ENCODE peak calls at places on chromosomes 1 and 21, in seven cellular contexts. E is aorta; X is hepatocyte; Y is right cardiac atrium; U is A549; G is lower lobe of right lung; A is effector memory CD4-positive, alpha-beta T cell. Z is an unnamed sample. For H3K4me1, the result is how much of the 10 kb centered on the place peaks cover.

GRCh38 chr1:220819627-220820026 is 32.9 kb downstream of the MTARC1 start:
- DNase-seq in G (no peak), E (no peak), U (no peak), X (no peak), A (no peak), Y (no peak), Z (no peak)

GRCh38 chr1:11132571-11133293 is 33.1 kb upstream of the EXOSC10 start:
- DNase-seq in A (no peak), E (no peak), G (no peak), X (no peak), U (no peak), Y (no peak), Z (no peak)

GRCh38 chr1:217881131-217881543 is 250.0 kb downstream of the SPATA17 start:
- DNase-seq in Y (no peak), U (no peak), E (no peak), A (no peak), X (no peak), G (no peak), Z (no peak)

GRCh38 chr1:202815120-202815519 is 4.4 kb downstream of the PCAT6 start:
- DNase-seq in Y (no peak), E (no peak), A (no peak), U (no peak), G (no peak), X (no peak), Z (no peak)

GRCh38 chr1:182143825-182144661 is 82.5 kb upstream of the ZNF648 start:
- DNase-seq in Y (peak), E (peak), G (peak), U (no peak), A (no peak), X (peak), Z (peak)

GRCh38 chr21:34112316-34113033 is 39.1 kb downstream of the MRPS6 start:
- DNase-seq in Y (no peak), E (no peak), U (no peak), A (no peak), X (no peak), G (no peak), Z (no peak)

GRCh38 chr21:45931397-45931969 is 50.1 kb upstream of the COL6A1 start:
- DNase-seq in Y (no peak), E (no peak), X (no peak), G (no peak), U (no peak), A (no peak), Z (no peak)

GRCh38 chr1:8815582-8816285 is 1.7 kb downstream of the RERE start:
- DNase-seq in U (no peak), Y (no peak), E (no peak), G (no peak), X (peak), A (no peak), Z (no peak)

GRCh38 chr1:58815069-58815679 is 31.3 kb upstream of the JUN start:
- DNase-seq in U (peak), A (peak), X (peak), G (peak), E (peak), Y (peak), Z (peak)

GRCh38 chr1:38026592-38027200 is 14.2 kb downstream of the UTP11 start:
- DNase-seq in U (peak), G (peak), E (peak), X (peak), Y (no peak), A (no peak), Z (no peak)

GRCh38 chr1:108000620-108001105 is 35.7 kb upstream of the VAV3 start:
- DNase-seq in U (peak), E (no peak), A (no peak), Y (peak), X (peak), G (no peak), Z (peak)

GRCh38 chr1:2159124-2159523 is 35.4 kb downstream of the FAAP20 start:
- DNase-seq in Y (peak), A (no peak), E (no peak), U (no peak), G (no peak), X (no peak), Z (no peak)

GRCh38 chr21:43731891-43732711 is 13.2 kb downstream of the PDXK start:
- DNase-seq in E (peak), X (no peak), Y (peak), U (no peak), A (no peak), G (no peak), Z (no peak)

GRCh38 chr1:236495359-236496120 is 28.2 kb upstream of the LGALS8 start:
- DNase-seq in E (no peak), Y (no peak), A (no peak), G (no peak), X (peak), U (no peak), Z (no peak)

GRCh38 chr1:91583326-91583755 is 82.7 kb downstream of the CDC7 start:
- DNase-seq in Y (no peak), U (no peak), A (no peak), X (no peak), G (no peak), E (no peak), Z (no peak)

GRCh38 chr21:26389971-26390641 is 183.0 kb downstream of the CYYR1 start:
- DNase-seq in U (peak), E (no peak), X (no peak), G (no peak), Y (no peak), A (no peak), Z (no peak)

GRCh38 chr21:38439336-38439900 is 58.9 kb downstream of the ERG start:
- DNase-seq in Y (no peak), A (no peak), X (no peak), E (no peak), G (no peak), U (no peak), Z (no peak)

GRCh38 chr1:171794085-171794484 is 12.6 kb downstream of the METTL13 start:
- DNase-seq in E (no peak), X (no peak), G (no peak), U (no peak), Y (no peak), A (no peak), Z (no peak)

GRCh38 chr1:205351984-205352713 is 4.6 kb downstream of the KLHDC8A start:
- DNase-seq in E (peak), Y (peak), U (peak), G (no peak), A (no peak), X (peak), Z (no peak)

GRCh38 chr1:40633563-40634376 is 31.7 kb downstream of the RIMS3 start:
- DNase-seq in X (peak), E (no peak), Y (peak), U (no peak), G (no peak), A (no peak), Z (peak)

GRCh38 chr1:82177190-82177589 is 376.5 kb downstream of the ADGRL2 start:
- DNase-seq in Y (no peak), A (no peak), U (no peak), E (no peak), X (peak), G (no peak), Z (no peak)

GRCh38 chr1:111990026-111990877 is 784 bp upstream of the KCND3 start:
- DNase-seq in E (peak), A (no peak), X (peak), U (no peak), G (peak), Y (peak), Z (no peak)

GRCh38 chr1:237220243-237220642 is 178.3 kb downstream of the RYR2 start:
- DNase-seq in X (no peak), U (no peak), Y (peak), A (no peak), G (no peak), E (peak), Z (peak)

GRCh38 chr1:51234721-51235425 is 1.2 kb upstream of the RNF11 start:
- DNase-seq in A (no peak), E (peak), X (peak), Y (peak), U (peak), G (peak), Z (peak)

GRCh38 chr1:63320024-63320799 is 2.2 kb upstream of the FOXD3 start:
- DNase-seq in X (peak), U (no peak), E (no peak), Y (peak), A (no peak), G (no peak), Z (no peak)

GRCh38 chr1:17923684-17924083 is 168.6 kb downstream of the ACTL8 start:
- DNase-seq in U (no peak), Y (peak), E (no peak), G (no peak), A (no peak), X (no peak), Z (no peak)

GRCh38 chr1:226983998-226984364 is 43.9 kb downstream of the COQ8A start:
- DNase-seq in G (no peak), Y (no peak), A (no peak), U (no peak), E (no peak), X (no peak), Z (peak)

GRCh38 chr1:162406811-162407210 is 5.1 kb downstream of the SH2D1B start:
- DNase-seq in X (no peak), A (no peak), Y (no peak), E (no peak), U (no peak), G (no peak), Z (no peak)

GRCh38 chr21:27570306-27570868 is 603.5 kb upstream of the ADAMTS5 start:
- DNase-seq in A (no peak), E (peak), G (peak), Y (peak), U (no peak), X (peak), Z (peak)

GRCh38 chr1:212218911-212219310 is 66.3 kb upstream of the PPP2R5A start:
- DNase-seq in U (no peak), E (no peak), A (no peak), X (no peak), Y (no peak), G (no peak), Z (no peak)

GRCh38 chr1:41622859-41623732 is 138.6 kb upstream of the EDN2 start:
- DNase-seq in A (no peak), E (no peak), U (no peak), G (no peak), X (no peak), Y (no peak), Z (peak)

GRCh38 chr21:25273945-25274344 is 333.3 kb downstream of the MRPL39 start:
- DNase-seq in A (no peak), X (no peak), U (no peak), G (no peak), E (no peak), Y (no peak), Z (no peak)

GRCh38 chr1:87706198-87706597 is 377.5 kb downstream of the LMO4 start:
- DNase-seq in G (no peak), A (no peak), X (no peak), U (no peak), Y (no peak), E (no peak), Z (no peak)

GRCh38 chr1:46595127-46595526 is 8.9 kb downstream of the MKNK1 start:
- DNase-seq in E (peak), X (no peak), Y (peak), G (peak), U (no peak), A (no peak), Z (peak)

GRCh38 chr21:37463083-37463780 is 96.7 kb downstream of the DYRK1A start:
- DNase-seq in Y (peak), E (no peak), G (no peak), A (no peak), U (peak), X (peak), Z (no peak)

GRCh38 chr1:43541721-43542401 is 11.2 kb downstream of the PTPRF start:
- DNase-seq in E (peak), G (peak), A (no peak), Y (peak), X (peak), U (no peak), Z (peak)
- H3K4me1 ChIP-seq in E (under half), G (half or more), A (under half), Y (under half), X (half or more), U (under half), Z (under half)

GRCh38 chr1:187921426-187921825 is 1092.7 kb downstream of the PLA2G4A start:
- DNase-seq in A (no peak), U (peak), Y (no peak), X (peak), E (no peak), G (no peak), Z (no peak)

GRCh38 chr1:187920976-187921375 is 1092.2 kb downstream of the PLA2G4A start:
- DNase-seq in G (no peak), A (no peak), X (no peak), U (no peak), Y (no peak), E (no peak), Z (no peak)

GRCh38 chr1:187922255-187922654 is 1093.5 kb downstream of the PLA2G4A start:
- DNase-seq in G (no peak), Y (no peak), X (no peak), E (no peak), A (no peak), U (no peak), Z (no peak)

GRCh38 chr1:187928288-187928687 is 1099.5 kb downstream of the PLA2G4A start:
- DNase-seq in A (no peak), Y (peak), U (peak), G (no peak), E (no peak), X (peak), Z (no peak)

DNA sequence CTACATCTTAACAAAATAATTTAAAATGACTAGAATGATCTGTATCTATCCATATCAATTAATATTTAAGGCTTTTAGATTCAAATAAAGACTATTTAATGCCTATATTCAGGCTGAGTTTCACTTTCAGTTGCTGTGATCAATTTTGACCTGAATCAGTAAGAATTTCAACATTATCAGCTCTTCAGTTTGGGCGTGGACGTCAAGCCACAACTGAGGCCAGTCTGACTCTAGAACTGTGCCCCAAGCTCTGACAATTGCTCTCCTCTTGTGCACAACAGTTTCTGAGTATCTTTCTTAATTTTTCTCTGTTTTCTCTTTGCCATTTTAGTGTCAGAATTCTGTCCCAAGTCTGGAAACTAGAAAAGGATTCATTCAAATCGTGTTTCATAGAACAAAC is 1095.5 kb downstream of the PLA2G4A start:
- DNase-seq in X (no peak), E (no peak), Y (no peak), G (no peak), U (no peak), A (no peak), Z (no peak)
- H3K27ac ChIP-seq in X (no peak), E (no peak), Y (no peak), G (no peak), U (no peak), A (no peak), Z (no peak)

DNA sequence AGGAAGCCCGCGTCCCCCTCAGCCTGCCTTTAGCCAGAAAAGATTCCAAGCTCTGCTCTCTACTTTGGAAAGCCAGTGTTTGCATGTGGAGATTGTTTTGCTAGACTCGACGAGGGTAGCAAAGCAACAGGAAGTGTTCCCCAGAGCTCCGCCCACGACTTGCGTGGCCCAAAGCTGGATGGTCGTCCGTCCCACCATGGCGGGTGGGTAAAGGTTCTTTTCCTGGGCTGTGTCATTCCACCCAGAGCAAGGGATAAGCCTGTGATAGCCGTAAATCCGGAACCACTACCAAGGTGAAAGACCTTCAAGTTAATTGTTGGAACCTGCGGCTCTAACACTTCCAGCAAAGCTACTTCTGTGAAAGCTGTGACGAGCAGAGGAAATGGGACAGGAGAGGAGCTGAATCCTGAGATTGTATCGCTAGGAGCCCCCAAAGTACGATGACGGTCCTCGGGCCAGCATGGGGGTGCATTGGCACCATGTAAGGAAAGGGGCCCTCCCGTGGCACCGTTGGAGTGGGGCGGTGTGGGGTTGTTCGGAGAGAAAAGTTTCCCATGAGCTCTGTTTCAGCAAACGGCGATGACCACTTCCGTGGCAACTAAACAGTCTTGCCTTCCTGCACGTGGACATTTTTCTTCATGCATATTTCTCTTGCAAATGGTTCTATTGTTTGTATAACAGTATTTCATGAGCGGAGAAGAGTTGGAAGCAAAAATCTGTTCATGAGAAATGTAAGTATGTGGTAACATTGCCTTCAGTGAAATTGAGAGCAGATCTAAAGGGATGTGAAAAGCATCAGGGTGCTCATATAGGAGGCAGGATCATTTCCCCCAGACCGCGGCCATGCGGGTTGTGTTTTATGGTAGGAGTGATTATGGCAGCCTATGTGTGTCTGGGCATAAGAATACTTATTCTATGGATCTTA is 8.3 kb downstream of the MX2 start:
- DNase-seq in A (peak), Y (peak), X (no peak), U (no peak), G (no peak), E (peak), Z (peak)
- H3K4me1 ChIP-seq in A (under half), Y (under half), X (under half), U (under half), G (under half), E (under half), Z (under half)

GRCh38 chr1:31577515-31578191 is 1.3 kb downstream of the TINAGL1 start:
- DNase-seq in U (peak), Y (no peak), X (no peak), A (no peak), E (peak), G (no peak), Z (peak)

GRCh38 chr1:31580891-31581603 is 4.7 kb downstream of the TINAGL1 start:
- DNase-seq in G (no peak), U (no peak), Y (no peak), A (no peak), X (no peak), E (no peak), Z (peak)

GRCh38 chr1:31581821-31582810 is 5.8 kb downstream of the TINAGL1 start:
- DNase-seq in G (no peak), U (no peak), A (no peak), X (no peak), Y (no peak), E (no peak), Z (no peak)

GRCh38 chr1:31579374-31579773 is 3.1 kb downstream of the TINAGL1 start:
- DNase-seq in U (no peak), A (no peak), X (no peak), G (no peak), Y (peak), E (no peak), Z (peak)

DNA sequence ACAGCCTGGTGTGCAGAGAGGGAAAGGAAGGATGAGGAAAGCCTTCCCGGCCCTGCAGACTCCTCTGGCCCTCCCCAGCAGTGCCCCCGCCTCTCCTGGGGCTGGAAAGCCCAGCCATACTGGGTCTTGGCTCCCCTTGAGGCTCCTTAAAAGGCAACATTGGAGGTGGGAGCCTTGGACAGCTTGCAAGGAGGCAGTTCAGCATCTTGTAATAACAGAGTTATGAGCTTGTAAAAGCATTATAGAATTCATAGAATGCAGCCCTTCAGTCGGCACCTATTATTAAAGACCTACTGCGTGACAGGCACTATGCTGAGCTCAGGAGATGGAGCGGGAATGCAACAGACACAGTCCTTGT is 4.2 kb downstream of the TINAGL1 start:
- DNase-seq in A (no peak), E (peak), G (no peak), U (no peak), Y (no peak), X (no peak), Z (peak)
- H3K27ac ChIP-seq in A (no peak), E (peak), G (peak), U (peak), Y (peak), X (peak), Z (peak)

DNA sequence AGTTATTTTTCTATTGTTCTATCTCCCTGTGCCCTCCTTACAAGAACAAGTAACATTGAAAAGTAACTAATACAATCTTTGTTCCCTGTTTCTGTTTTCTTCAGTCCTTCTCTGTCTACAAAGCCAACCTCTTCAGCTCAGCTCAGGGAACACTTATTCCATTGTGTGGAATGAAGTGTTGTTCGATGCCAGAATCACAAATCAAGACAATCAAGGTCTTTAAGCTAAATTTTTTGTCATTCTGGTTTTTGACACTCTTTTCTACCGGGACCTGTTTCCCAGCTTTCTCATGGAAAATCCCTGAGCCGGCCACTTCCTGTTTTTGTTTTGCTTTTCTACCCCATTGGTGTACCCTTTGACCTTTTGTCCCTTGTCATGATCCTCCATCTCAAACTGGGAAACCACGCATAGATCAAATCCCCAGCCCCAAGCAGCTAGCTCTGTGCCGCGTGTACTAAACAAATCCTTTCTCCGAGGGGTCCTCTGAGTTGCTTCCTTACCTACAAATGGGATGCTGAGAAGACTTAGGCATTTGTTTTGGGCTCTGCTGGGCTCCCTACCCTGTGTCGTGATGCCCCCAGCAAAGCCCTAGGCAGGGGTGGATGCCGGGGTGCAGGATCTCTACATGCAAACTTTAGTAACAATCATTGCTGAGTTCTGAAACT is 141.8 kb downstream of the TOMM20 start:
- DNase-seq in G (no peak), X (no peak), Y (no peak), A (no peak), U (no peak), E (peak), Z (peak)
- H3K4me1 ChIP-seq in G (half or more), X (under half), Y (under half), A (under half), U (under half), E (under half), Z (half or more)

GRCh38 chr1:27671964-27672749 is at the start of gene IFI6:
- DNase-seq in A (peak), G (peak), Y (peak), X (peak), U (peak), E (peak), Z (peak)
- H3K27ac ChIP-seq in A (peak), G (peak), Y (peak), X (peak), U (peak), E (peak), Z (peak)